ENCODE peak calls at places on chromosomes 6 and 20, in six cellular contexts. R is HEK293T, T is brain microvascular endothelial cell, O is AG04449, J is cerebellum, D is cardiac muscle cell. C is an unnamed sample.

GRCh38 chr20:44204832-44205215 is 5.7 kb downstream of the OSER1 start:
- DNase-seq in R (no peak), T (no peak), O (no peak), J (no peak), D (no peak), C (no peak)

GRCh38 chr6:87155920-87156600 is 695 bp downstream of the ZNF292 start:
- DNase-seq in R (peak; percentile 53), T (peak; percentile 66), O (no peak), J (no peak), D (peak; percentile 58), C (peak; percentile 36)

GRCh38 chr6:129793447-129793846 is 67.7 kb downstream of the TMEM244 start:
- DNase-seq in R (no peak), T (no peak), O (no peak), J (no peak), D (no peak), C (no peak)

GRCh38 chr6:28683945-28684538 is 158.4 kb downstream of the GPX5 start:
- DNase-seq in R (peak; percentile 56), T (no peak), O (no peak), J (peak; percentile 40), D (peak; percentile 67), C (no peak)

GRCh38 chr6:12962995-12963394 is 246.4 kb downstream of the PHACTR1 start:
- DNase-seq in R (no peak), T (no peak), O (no peak), J (no peak), D (peak; percentile 52), C (peak; percentile 72)

GRCh38 chr20:33653218-33653899 is 8.8 kb upstream of the C20orf144 start:
- DNase-seq in R (peak; percentile 82), T (no peak), O (no peak), J (peak; percentile 60), D (peak; percentile 78), C (no peak)

GRCh38 chr6:33508935-33509926 is 54.9 kb downstream of the ZBTB9 start:
- DNase-seq in R (no peak), T (no peak), O (no peak), J (no peak), D (no peak), C (no peak)

GRCh38 chr20:64065973-64066341 is 3.0 kb downstream of the TCEA2 start:
- DNase-seq in R (no peak), T (peak; percentile 54), O (no peak), J (no peak), D (peak; percentile 78), C (peak; percentile 27)

GRCh38 chr6:116251568-116252384 is 2.1 kb downstream of the TSPYL4 start:
- DNase-seq in R (no peak), T (peak; percentile 59), O (no peak), J (no peak), D (peak; percentile 91), C (no peak)

GRCh38 chr6:136511921-136512320 is 38.3 kb downstream of the MAP7 start:
- DNase-seq in R (no peak), T (no peak), O (no peak), J (no peak), D (no peak), C (no peak)

GRCh38 chr6:47655719-47656595 is 42.4 kb upstream of the ADGRF4 start:
- DNase-seq in R (no peak), T (no peak), O (no peak), J (no peak), D (peak; percentile 52), C (no peak)

C was measured in T-helper 1 cell.